ENCODE peak calls at places on chromosomes 7 and 10, in nine cellular contexts. One of them, this sample, is unnamed.
A peak's percentile ranks its signal among the peaks of the same experiment; 100 is the strongest.

GRCh38 chr10:58782876-58783859 is 270.5 kb downstream of the BICC1 start:
- DNase-seq in NCI-H2081 treated with DMSO at 0.1 percent for 48 hours: no peak
- DNase-seq in H9: no peak
- DNase-seq in left ventricle myocardium superior: peak; percentile 78
- DNase-seq in activated T-cell treated with anti-CD3 and anti-CD28 coated beads, Interleukin-2, amount 50 U/mL, for 4 hours: no peak
- DNase-seq in NCI-H2107: no peak
- DNase-seq in AG09309: peak; percentile 55
- DNase-seq in tibial nerve: no peak
- DNase-seq in stimulated activated CD4-positive, alpha-beta T cell treated with anti-CD3 and anti-CD28 coated beads, TNF-alpha, amount 100 ng/mL, for 4 hours: no peak
- DNase-seq in this sample: peak; percentile 38

GRCh38 chr10:6300106-6300783 is 97.5 kb downstream of the PFKFB3 start:
- DNase-seq in NCI-H2081 treated with DMSO at 0.1 percent for 48 hours: no peak
- DNase-seq in H9: no peak
- DNase-seq in left ventricle myocardium superior: no peak
- DNase-seq in activated T-cell treated with anti-CD3 and anti-CD28 coated beads, Interleukin-2, amount 50 U/mL, for 4 hours: no peak
- DNase-seq in NCI-H2107: no peak
- DNase-seq in AG09309: peak; percentile 44
- DNase-seq in tibial nerve: no peak
- DNase-seq in stimulated activated CD4-positive, alpha-beta T cell treated with anti-CD3 and anti-CD28 coated beads, TNF-alpha, amount 100 ng/mL, for 4 hours: no peak
- DNase-seq in this sample: peak; percentile 52

GRCh38 chr10:117007080-117007479 is 2.1 kb upstream of the SHTN1 start:
- DNase-seq in NCI-H2081 treated with DMSO at 0.1 percent for 48 hours: no peak
- DNase-seq in H9: no peak
- DNase-seq in left ventricle myocardium superior: no peak
- DNase-seq in activated T-cell treated with anti-CD3 and anti-CD28 coated beads, Interleukin-2, amount 50 U/mL, for 4 hours: no peak
- DNase-seq in NCI-H2107: no peak
- DNase-seq in AG09309: peak; percentile 69
- DNase-seq in tibial nerve: no peak
- DNase-seq in stimulated activated CD4-positive, alpha-beta T cell treated with anti-CD3 and anti-CD28 coated beads, TNF-alpha, amount 100 ng/mL, for 4 hours: no peak
- DNase-seq in this sample: peak; percentile 38

GRCh38 chr7:87219545-87220025 is at the start of gene TMEM243:
- DNase-seq in NCI-H2081 treated with DMSO at 0.1 percent for 48 hours: no peak
- DNase-seq in H9: peak; percentile 53
- DNase-seq in left ventricle myocardium superior: peak; percentile 88
- DNase-seq in activated T-cell treated with anti-CD3 and anti-CD28 coated beads, Interleukin-2, amount 50 U/mL, for 4 hours: peak; percentile 82
- DNase-seq in NCI-H2107: peak; percentile 17
- DNase-seq in AG09309: no peak
- DNase-seq in tibial nerve: peak; percentile 40
- DNase-seq in stimulated activated CD4-positive, alpha-beta T cell treated with anti-CD3 and anti-CD28 coated beads, TNF-alpha, amount 100 ng/mL, for 4 hours: peak; percentile 79
- DNase-seq in this sample: no peak

GRCh38 chr10:103822052-103822716 is 33.2 kb downstream of the SH3PXD2A start:
- DNase-seq in NCI-H2081 treated with DMSO at 0.1 percent for 48 hours: no peak
- DNase-seq in H9: no peak
- DNase-seq in left ventricle myocardium superior: peak; percentile 23
- DNase-seq in activated T-cell treated with anti-CD3 and anti-CD28 coated beads, Interleukin-2, amount 50 U/mL, for 4 hours: no peak
- DNase-seq in NCI-H2107: no peak
- DNase-seq in AG09309: no peak
- DNase-seq in tibial nerve: no peak
- DNase-seq in stimulated activated CD4-positive, alpha-beta T cell treated with anti-CD3 and anti-CD28 coated beads, TNF-alpha, amount 100 ng/mL, for 4 hours: no peak
- DNase-seq in this sample: no peak

GRCh38 chr10:127952575-127952869 is 45.6 kb downstream of the PTPRE start:
- DNase-seq in NCI-H2081 treated with DMSO at 0.1 percent for 48 hours: no peak
- DNase-seq in H9: no peak
- DNase-seq in left ventricle myocardium superior: no peak
- DNase-seq in activated T-cell treated with anti-CD3 and anti-CD28 coated beads, Interleukin-2, amount 50 U/mL, for 4 hours: no peak
- DNase-seq in NCI-H2107: no peak
- DNase-seq in AG09309: no peak
- DNase-seq in tibial nerve: no peak
- DNase-seq in stimulated activated CD4-positive, alpha-beta T cell treated with anti-CD3 and anti-CD28 coated beads, TNF-alpha, amount 100 ng/mL, for 4 hours: no peak
- DNase-seq in this sample: no peak

GRCh38 chr10:45375101-45375500 is 1.1 kb downstream of the ALOX5 start:
- DNase-seq in NCI-H2081 treated with DMSO at 0.1 percent for 48 hours: no peak
- DNase-seq in H9: no peak
- DNase-seq in left ventricle myocardium superior: no peak
- DNase-seq in activated T-cell treated with anti-CD3 and anti-CD28 coated beads, Interleukin-2, amount 50 U/mL, for 4 hours: no peak
- DNase-seq in NCI-H2107: no peak
- DNase-seq in AG09309: no peak
- DNase-seq in tibial nerve: no peak
- DNase-seq in stimulated activated CD4-positive, alpha-beta T cell treated with anti-CD3 and anti-CD28 coated beads, TNF-alpha, amount 100 ng/mL, for 4 hours: no peak
- DNase-seq in this sample: no peak

GRCh38 chr7:99365318-99366141 is 9.0 kb upstream of the ARPC1B start:
- DNase-seq in NCI-H2081 treated with DMSO at 0.1 percent for 48 hours: no peak
- DNase-seq in H9: peak; percentile 80
- DNase-seq in left ventricle myocardium superior: peak; percentile 61
- DNase-seq in activated T-cell treated with anti-CD3 and anti-CD28 coated beads, Interleukin-2, amount 50 U/mL, for 4 hours: peak; percentile 72
- DNase-seq in NCI-H2107: no peak
- DNase-seq in AG09309: no peak
- DNase-seq in tibial nerve: no peak
- DNase-seq in stimulated activated CD4-positive, alpha-beta T cell treated with anti-CD3 and anti-CD28 coated beads, TNF-alpha, amount 100 ng/mL, for 4 hours: peak; percentile 54
- DNase-seq in this sample: no peak

GRCh38 chr7:112665709-112666108 is 124.5 kb downstream of the TMEM168 start:
- DNase-seq in NCI-H2081 treated with DMSO at 0.1 percent for 48 hours: no peak
- DNase-seq in H9: peak; percentile 56
- DNase-seq in left ventricle myocardium superior: no peak
- DNase-seq in activated T-cell treated with anti-CD3 and anti-CD28 coated beads, Interleukin-2, amount 50 U/mL, for 4 hours: no peak
- DNase-seq in NCI-H2107: no peak
- DNase-seq in AG09309: no peak
- DNase-seq in tibial nerve: no peak
- DNase-seq in stimulated activated CD4-positive, alpha-beta T cell treated with anti-CD3 and anti-CD28 coated beads, TNF-alpha, amount 100 ng/mL, for 4 hours: no peak
- DNase-seq in this sample: peak; percentile 11

GRCh38 chr10:76337641-76338040 is 906.2 kb downstream of the LRMDA start:
- DNase-seq in NCI-H2081 treated with DMSO at 0.1 percent for 48 hours: no peak
- DNase-seq in H9: no peak
- DNase-seq in left ventricle myocardium superior: no peak
- DNase-seq in activated T-cell treated with anti-CD3 and anti-CD28 coated beads, Interleukin-2, amount 50 U/mL, for 4 hours: no peak
- DNase-seq in NCI-H2107: no peak
- DNase-seq in AG09309: peak; percentile 52
- DNase-seq in tibial nerve: no peak
- DNase-seq in stimulated activated CD4-positive, alpha-beta T cell treated with anti-CD3 and anti-CD28 coated beads, TNF-alpha, amount 100 ng/mL, for 4 hours: no peak
- DNase-seq in this sample: no peak

GRCh38 chr7:9241826-9242225 is 808.4 kb downstream of the NXPH1 start:
- DNase-seq in NCI-H2081 treated with DMSO at 0.1 percent for 48 hours: no peak
- DNase-seq in H9: no peak
- DNase-seq in left ventricle myocardium superior: no peak
- DNase-seq in activated T-cell treated with anti-CD3 and anti-CD28 coated beads, Interleukin-2, amount 50 U/mL, for 4 hours: no peak
- DNase-seq in NCI-H2107: no peak
- DNase-seq in AG09309: no peak
- DNase-seq in tibial nerve: no peak
- DNase-seq in stimulated activated CD4-positive, alpha-beta T cell treated with anti-CD3 and anti-CD28 coated beads, TNF-alpha, amount 100 ng/mL, for 4 hours: no peak
- DNase-seq in this sample: no peak

GRCh38 chr7:70353948-70354335 is 755.7 kb downstream of the AUTS2 start:
- DNase-seq in NCI-H2081 treated with DMSO at 0.1 percent for 48 hours: no peak
- DNase-seq in H9: no peak
- DNase-seq in left ventricle myocardium superior: no peak
- DNase-seq in activated T-cell treated with anti-CD3 and anti-CD28 coated beads, Interleukin-2, amount 50 U/mL, for 4 hours: no peak
- DNase-seq in NCI-H2107: no peak
- DNase-seq in AG09309: no peak
- DNase-seq in tibial nerve: no peak
- DNase-seq in stimulated activated CD4-positive, alpha-beta T cell treated with anti-CD3 and anti-CD28 coated beads, TNF-alpha, amount 100 ng/mL, for 4 hours: no peak
- DNase-seq in this sample: no peak